ENCODE peak calls at places on chromosomes 2 and 18, in ten cellular contexts. G, S, F, C, A, B, E, X, V and R are unnamed samples.
A peak's percentile ranks its signal among the peaks of the same experiment; 100 is the strongest.

GRCh38 chr2:44342854-44343253 is 18.4 kb downstream of the PREPL start:
- DNase-seq in G (no peak), S (no peak), F (peak; percentile 51), C (no peak), A (no peak), B (no peak), E (peak; percentile 21), X (peak; percentile 18), V (no peak), R (peak; percentile 52)

GRCh38 chr2:746697-747096 is 69.5 kb upstream of the TMEM18 start:
- DNase-seq in G (no peak), S (no peak), F (no peak), C (no peak), A (no peak), B (no peak), E (no peak), X (no peak), V (no peak), R (no peak)

GRCh38 chr2:158973111-158973510 is 4.7 kb downstream of the TANC1 start:
- DNase-seq in G (no peak), S (no peak), F (no peak), C (no peak), A (no peak), B (no peak), E (no peak), X (no peak), V (no peak), R (peak; percentile 80)

GRCh38 chr2:119265693-119266066 is 42.0 kb downstream of the STEAP3 start:
- DNase-seq in G (no peak), S (no peak), F (no peak), C (no peak), A (no peak), B (no peak), E (no peak), X (no peak), V (no peak), R (no peak)

GRCh38 chr2:107719141-107719540 is 107.6 kb upstream of the RGPD4 start:
- DNase-seq in G (no peak), S (no peak), F (no peak), C (no peak), A (no peak), B (no peak), E (no peak), X (no peak), V (no peak), R (no peak)

GRCh38 chr2:25664531-25665307 is 8.7 kb downstream of the DTNB start:
- DNase-seq in G (peak; percentile 57), S (no peak), F (no peak), C (no peak), A (peak; percentile 65), B (no peak), E (peak; percentile 86), X (peak; percentile 56), V (peak; percentile 80), R (peak; percentile 71)

GRCh38 chr2:68031546-68032160 is 31.2 kb downstream of the C1D start:
- DNase-seq in G (peak; percentile 55), S (no peak), F (peak; percentile 72), C (peak; percentile 10), A (peak; percentile 70), B (no peak), E (peak; percentile 79), X (peak; percentile 42), V (no peak), R (peak; percentile 69)

GRCh38 chr2:204608261-204608660 is 63.0 kb downstream of the PARD3B start:
- DNase-seq in G (no peak), S (no peak), F (no peak), C (peak; percentile 8), A (no peak), B (no peak), E (peak; percentile 9), X (no peak), V (no peak), R (no peak)

GRCh38 chr2:100703213-100703612 is 116.7 kb upstream of the NPAS2 start:
- DNase-seq in G (no peak), S (no peak), F (no peak), C (peak; percentile 94), A (no peak), B (no peak), E (no peak), X (no peak), V (no peak), R (no peak)

GRCh38 chr2:207632575-207633492 is 7.6 kb upstream of the METTL21A start:
- DNase-seq in G (peak; percentile 66), S (no peak), F (no peak), C (no peak), A (peak; percentile 79), B (peak; percentile 52), E (peak; percentile 64), X (no peak), V (no peak), R (peak; percentile 87)

GRCh38 chr2:160747771-160748170 is 254.2 kb upstream of the RBMS1 start:
- DNase-seq in G (peak; percentile 92), S (no peak), F (no peak), C (peak; percentile 50), A (peak; percentile 24), B (no peak), E (peak; percentile 85), X (no peak), V (no peak), R (peak; percentile 69)

GRCh38 chr18:26034850-26035497 is 55.4 kb downstream of the SS18 start:
- DNase-seq in G (no peak), S (no peak), F (no peak), C (no peak), A (no peak), B (no peak), E (no peak), X (no peak), V (no peak), R (no peak)

GRCh38 chr2:173963817-173964564 is 1.2 kb downstream of the SP3 start:
- DNase-seq in G (peak; percentile 86), S (peak; percentile 92), F (peak; percentile 85), C (no peak), A (peak; percentile 76), B (peak; percentile 94), E (peak; percentile 85), X (peak; percentile 95), V (peak; percentile 97), R (peak; percentile 89)

GRCh38 chr2:207467716-207468347 is 61.9 kb upstream of the CREB1 start:
- DNase-seq in G (peak; percentile 88), S (no peak), F (no peak), C (peak; percentile 51), A (no peak), B (no peak), E (peak; percentile 88), X (no peak), V (no peak), R (no peak)

GRCh38 chr2:230944123-230944653 is 19.1 kb upstream of the GPR55 start:
- DNase-seq in G (no peak), S (no peak), F (no peak), C (no peak), A (no peak), B (no peak), E (no peak), X (no peak), V (no peak), R (no peak)

GRCh38 chr18:41809652-41810051 is 145.4 kb upstream of the PIK3C3 start:
- DNase-seq in G (no peak), S (no peak), F (no peak), C (no peak), A (no peak), B (no peak), E (peak; percentile 2), X (no peak), V (no peak), R (no peak)

GRCh38 chr2:240296104-240296406 is 139.4 kb upstream of the GPC1 start:
- DNase-seq in G (no peak), S (no peak), F (no peak), C (no peak), A (no peak), B (no peak), E (no peak), X (no peak), V (no peak), R (no peak)

GRCh38 chr18:56038258-56039030 is 450.5 kb upstream of the TCF4 start:
- DNase-seq in G (no peak), S (no peak), F (peak; percentile 87), C (no peak), A (no peak), B (no peak), E (no peak), X (no peak), V (no peak), R (no peak)